ENCODE peak calls at places on chromosomes 1 and 21, in nine cellular contexts. One of them, this sample, is unnamed.

GRCh38 chr1:206770531-206771352 is at the start of gene IL19:
- DNase-seq in thoracic aorta: no peak
- DNase-seq in OCI-LY7: no peak
- DNase-seq in MM.1S: no peak
- DNase-seq in ovary: no peak
- DNase-seq in cardiac muscle cell: peak
- DNase-seq in mesenchymal stem cell: peak
- DNase-seq in sigmoid colon: peak
- DNase-seq in breast epithelium: no peak
- DNase-seq in this sample: peak

GRCh38 chr1:29675481-29676263 is 439.4 kb downstream of the PTPRU start:
- DNase-seq in thoracic aorta: no peak
- DNase-seq in cardiac muscle cell: peak
- DNase-seq in breast epithelium: peak
- DNase-seq in mesenchymal stem cell: no peak
- DNase-seq in sigmoid colon: no peak
- DNase-seq in MM.1S: no peak
- DNase-seq in ovary: no peak
- DNase-seq in OCI-LY7: no peak
- DNase-seq in this sample: no peak

GRCh38 chr1:177170756-177171535 is at the start of gene BRINP2:
- DNase-seq in thoracic aorta: no peak
- DNase-seq in cardiac muscle cell: peak
- DNase-seq in MM.1S: peak
- DNase-seq in breast epithelium: peak
- DNase-seq in sigmoid colon: no peak
- DNase-seq in OCI-LY7: no peak
- DNase-seq in mesenchymal stem cell: peak
- DNase-seq in ovary: no peak
- DNase-seq in this sample: no peak

GRCh38 chr1:168368131-168368530 is 87.5 kb downstream of the TBX19 start:
- DNase-seq in MM.1S: no peak
- DNase-seq in cardiac muscle cell: no peak
- DNase-seq in breast epithelium: no peak
- DNase-seq in sigmoid colon: no peak
- DNase-seq in ovary: no peak
- DNase-seq in mesenchymal stem cell: no peak
- DNase-seq in thoracic aorta: no peak
- DNase-seq in OCI-LY7: no peak
- DNase-seq in this sample: no peak

GRCh38 chr1:112341986-112342385 is 54.0 kb upstream of the CTTNBP2NL start:
- DNase-seq in cardiac muscle cell: no peak
- DNase-seq in OCI-LY7: no peak
- DNase-seq in thoracic aorta: no peak
- DNase-seq in mesenchymal stem cell: no peak
- DNase-seq in sigmoid colon: no peak
- DNase-seq in MM.1S: no peak
- DNase-seq in ovary: no peak
- DNase-seq in breast epithelium: no peak
- DNase-seq in this sample: no peak

GRCh38 chr1:23341829-23342697 is 2.0 kb downstream of the HNRNPR start:
- DNase-seq in cardiac muscle cell: peak
- DNase-seq in mesenchymal stem cell: peak
- DNase-seq in sigmoid colon: no peak
- DNase-seq in ovary: no peak
- DNase-seq in breast epithelium: no peak
- DNase-seq in thoracic aorta: no peak
- DNase-seq in MM.1S: peak
- DNase-seq in OCI-LY7: peak
- DNase-seq in this sample: no peak

GRCh38 chr1:21570885-21571284 is 61.7 kb downstream of the ALPL start:
- DNase-seq in MM.1S: no peak
- DNase-seq in ovary: no peak
- DNase-seq in OCI-LY7: no peak
- DNase-seq in cardiac muscle cell: no peak
- DNase-seq in mesenchymal stem cell: no peak
- DNase-seq in sigmoid colon: no peak
- DNase-seq in thoracic aorta: no peak
- DNase-seq in breast epithelium: no peak
- DNase-seq in this sample: no peak

GRCh38 chr1:28822779-28823178 is 10.8 kb downstream of the OPRD1 start:
- DNase-seq in cardiac muscle cell: no peak
- DNase-seq in mesenchymal stem cell: no peak
- DNase-seq in sigmoid colon: no peak
- DNase-seq in OCI-LY7: no peak
- DNase-seq in breast epithelium: no peak
- DNase-seq in ovary: no peak
- DNase-seq in MM.1S: no peak
- DNase-seq in thoracic aorta: no peak
- DNase-seq in this sample: no peak

GRCh38 chr1:169741666-169742394 is 8.0 kb upstream of the SELE start:
- DNase-seq in ovary: no peak
- DNase-seq in mesenchymal stem cell: peak
- DNase-seq in breast epithelium: no peak
- DNase-seq in MM.1S: no peak
- DNase-seq in sigmoid colon: no peak
- DNase-seq in cardiac muscle cell: peak
- DNase-seq in thoracic aorta: no peak
- DNase-seq in OCI-LY7: no peak
- DNase-seq in this sample: no peak

DNA sequence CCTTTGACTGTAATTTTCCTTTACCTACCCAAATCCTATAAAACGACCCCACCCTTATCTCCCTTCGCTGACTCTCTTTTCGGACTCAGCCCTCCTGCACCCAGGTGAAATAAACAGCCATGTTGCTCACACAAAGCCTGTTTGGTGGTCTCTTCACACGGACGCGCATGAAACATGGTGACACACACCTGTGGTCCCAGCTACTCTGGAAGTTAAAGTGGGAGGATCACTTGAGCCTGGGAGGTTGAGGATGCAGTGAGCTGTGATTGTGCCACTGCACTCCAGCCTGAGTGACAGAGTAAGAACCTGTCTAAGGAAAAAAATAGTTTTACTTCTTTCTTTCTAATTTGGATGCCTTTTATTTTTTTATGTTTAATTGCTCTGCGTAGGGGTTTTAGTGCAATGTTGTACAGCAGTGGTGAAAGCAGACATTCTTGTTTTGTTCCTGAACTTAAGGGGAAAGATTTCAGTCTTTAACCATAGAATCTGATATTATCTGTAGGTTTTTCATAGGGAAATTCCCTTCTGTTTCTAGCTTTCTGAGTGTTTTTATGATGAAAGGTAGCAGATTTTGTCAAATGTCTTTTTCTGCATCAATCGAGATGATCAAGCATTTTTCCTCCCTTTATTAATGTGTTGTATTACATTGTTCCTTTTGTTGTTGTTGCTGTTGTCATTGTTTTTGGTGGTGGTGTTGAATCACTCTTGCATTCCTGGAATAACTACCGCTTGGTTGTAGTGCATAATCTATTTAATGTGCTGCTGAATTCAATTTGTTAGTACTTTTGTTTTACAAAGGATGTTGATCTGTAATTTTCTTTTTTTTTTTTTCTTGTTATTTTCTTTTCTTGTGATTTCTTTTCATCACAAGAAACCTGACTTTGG is 497.4 kb downstream of the DISC1 start:
- DNase-seq in OCI-LY7: no peak
- DNase-seq in thoracic aorta: no peak
- DNase-seq in sigmoid colon: no peak
- DNase-seq in ovary: no peak
- DNase-seq in MM.1S: no peak
- DNase-seq in cardiac muscle cell: peak
- DNase-seq in mesenchymal stem cell: peak
- DNase-seq in breast epithelium: no peak
- DNase-seq in this sample: no peak
- H3K4me3 ChIP-seq in OCI-LY7: no peak
- H3K4me3 ChIP-seq in thoracic aorta: no peak
- H3K4me3 ChIP-seq in sigmoid colon: no peak
- H3K4me3 ChIP-seq in ovary: no peak
- H3K4me3 ChIP-seq in MM.1S: no peak
- H3K4me3 ChIP-seq in cardiac muscle cell: no peak
- H3K4me3 ChIP-seq in mesenchymal stem cell: no peak
- H3K4me3 ChIP-seq in breast epithelium: no peak
- H3K4me3 ChIP-seq in this sample: no peak

GRCh38 chr21:43029785-43030184 is 45.9 kb downstream of the CBS start:
- DNase-seq in ovary: no peak
- DNase-seq in breast epithelium: no peak
- DNase-seq in mesenchymal stem cell: no peak
- DNase-seq in MM.1S: no peak
- DNase-seq in sigmoid colon: no peak
- DNase-seq in OCI-LY7: no peak
- DNase-seq in cardiac muscle cell: no peak
- DNase-seq in thoracic aorta: no peak
- DNase-seq in this sample: no peak

GRCh38 chr21:43031121-43031624 is 44.5 kb downstream of the CBS start:
- DNase-seq in OCI-LY7: no peak
- DNase-seq in ovary: no peak
- DNase-seq in thoracic aorta: no peak
- DNase-seq in MM.1S: no peak
- DNase-seq in cardiac muscle cell: no peak
- DNase-seq in sigmoid colon: no peak
- DNase-seq in breast epithelium: no peak
- DNase-seq in mesenchymal stem cell: no peak
- DNase-seq in this sample: no peak

GRCh38 chr21:43034826-43035225 is 40.8 kb downstream of the CBS start:
- DNase-seq in cardiac muscle cell: no peak
- DNase-seq in OCI-LY7: no peak
- DNase-seq in MM.1S: no peak
- DNase-seq in breast epithelium: no peak
- DNase-seq in sigmoid colon: no peak
- DNase-seq in thoracic aorta: no peak
- DNase-seq in ovary: peak
- DNase-seq in mesenchymal stem cell: no peak
- DNase-seq in this sample: no peak

GRCh38 chr21:43034098-43034497 is 41.5 kb downstream of the CBS start:
- DNase-seq in breast epithelium: no peak
- DNase-seq in OCI-LY7: no peak
- DNase-seq in thoracic aorta: no peak
- DNase-seq in mesenchymal stem cell: no peak
- DNase-seq in sigmoid colon: no peak
- DNase-seq in MM.1S: no peak
- DNase-seq in cardiac muscle cell: no peak
- DNase-seq in ovary: no peak
- DNase-seq in this sample: no peak
- H3K27ac ChIP-seq in breast epithelium: no peak
- H3K27ac ChIP-seq in OCI-LY7: no peak
- H3K27ac ChIP-seq in thoracic aorta: no peak
- H3K27ac ChIP-seq in mesenchymal stem cell: no peak
- H3K27ac ChIP-seq in sigmoid colon: no peak
- H3K27ac ChIP-seq in MM.1S: no peak
- H3K27ac ChIP-seq in cardiac muscle cell: no peak
- H3K27ac ChIP-seq in ovary: no peak
- H3K27ac ChIP-seq in this sample: no peak

GRCh38 chr1:53111073-53111556 is 31.3 kb downstream of the SLC1A7 start:
- DNase-seq in cardiac muscle cell: peak
- DNase-seq in OCI-LY7: no peak
- DNase-seq in ovary: no peak
- DNase-seq in sigmoid colon: no peak
- DNase-seq in thoracic aorta: no peak
- DNase-seq in breast epithelium: no peak
- DNase-seq in MM.1S: no peak
- DNase-seq in mesenchymal stem cell: peak
- DNase-seq in this sample: no peak

GRCh38 chr1:53112271-53112774 is 30.1 kb downstream of the SLC1A7 start:
- DNase-seq in OCI-LY7: no peak
- DNase-seq in mesenchymal stem cell: peak
- DNase-seq in breast epithelium: no peak
- DNase-seq in thoracic aorta: no peak
- DNase-seq in cardiac muscle cell: peak
- DNase-seq in MM.1S: no peak
- DNase-seq in ovary: no peak
- DNase-seq in sigmoid colon: no peak
- DNase-seq in this sample: no peak

GRCh38 chr1:53110370-53111072 is 31.9 kb downstream of the SLC1A7 start:
- DNase-seq in cardiac muscle cell: peak
- DNase-seq in sigmoid colon: no peak
- DNase-seq in OCI-LY7: no peak
- DNase-seq in breast epithelium: no peak
- DNase-seq in MM.1S: no peak
- DNase-seq in mesenchymal stem cell: peak
- DNase-seq in ovary: no peak
- DNase-seq in thoracic aorta: no peak
- DNase-seq in this sample: no peak

GRCh38 chr1:53112861-53113260 is 29.6 kb downstream of the SLC1A7 start:
- DNase-seq in MM.1S: no peak
- DNase-seq in cardiac muscle cell: no peak
- DNase-seq in breast epithelium: no peak
- DNase-seq in sigmoid colon: no peak
- DNase-seq in OCI-LY7: no peak
- DNase-seq in ovary: no peak
- DNase-seq in mesenchymal stem cell: peak
- DNase-seq in thoracic aorta: no peak
- DNase-seq in this sample: no peak

GRCh38 chr1:53111693-53112092 is 30.7 kb downstream of the SLC1A7 start:
- DNase-seq in MM.1S: no peak
- DNase-seq in mesenchymal stem cell: no peak
- DNase-seq in ovary: no peak
- DNase-seq in breast epithelium: no peak
- DNase-seq in sigmoid colon: no peak
- DNase-seq in OCI-LY7: no peak
- DNase-seq in cardiac muscle cell: no peak
- DNase-seq in thoracic aorta: no peak
- DNase-seq in this sample: no peak
- H3K4me3 ChIP-seq in MM.1S: no peak
- H3K4me3 ChIP-seq in mesenchymal stem cell: no peak
- H3K4me3 ChIP-seq in ovary: no peak
- H3K4me3 ChIP-seq in breast epithelium: no peak
- H3K4me3 ChIP-seq in sigmoid colon: no peak
- H3K4me3 ChIP-seq in OCI-LY7: no peak
- H3K4me3 ChIP-seq in cardiac muscle cell: no peak
- H3K4me3 ChIP-seq in thoracic aorta: no peak
- H3K4me3 ChIP-seq in this sample: no peak

GRCh38 chr1:178572604-178573003 is 59.7 kb downstream of the TEX35 start:
- DNase-seq in thoracic aorta: no peak
- DNase-seq in breast epithelium: no peak
- DNase-seq in mesenchymal stem cell: no peak
- DNase-seq in MM.1S: peak
- DNase-seq in ovary: no peak
- DNase-seq in OCI-LY7: peak
- DNase-seq in cardiac muscle cell: no peak
- DNase-seq in sigmoid colon: no peak
- DNase-seq in this sample: no peak

GRCh38 chr1:178574345-178574744 is 61.4 kb downstream of the TEX35 start:
- DNase-seq in MM.1S: no peak
- DNase-seq in thoracic aorta: no peak
- DNase-seq in OCI-LY7: no peak
- DNase-seq in mesenchymal stem cell: no peak
- DNase-seq in sigmoid colon: no peak
- DNase-seq in cardiac muscle cell: no peak
- DNase-seq in ovary: no peak
- DNase-seq in breast epithelium: no peak
- DNase-seq in this sample: no peak

GRCh38 chr1:178571807-178572206 is 58.9 kb downstream of the TEX35 start:
- DNase-seq in thoracic aorta: no peak
- DNase-seq in sigmoid colon: no peak
- DNase-seq in cardiac muscle cell: no peak
- DNase-seq in ovary: no peak
- DNase-seq in OCI-LY7: no peak
- DNase-seq in breast epithelium: no peak
- DNase-seq in mesenchymal stem cell: no peak
- DNase-seq in MM.1S: no peak
- DNase-seq in this sample: no peak

GRCh38 chr1:178575611-178576331 is 62.9 kb downstream of the TEX35 start:
- DNase-seq in ovary: no peak
- DNase-seq in cardiac muscle cell: no peak
- DNase-seq in sigmoid colon: no peak
- DNase-seq in MM.1S: no peak
- DNase-seq in mesenchymal stem cell: peak
- DNase-seq in breast epithelium: no peak
- DNase-seq in OCI-LY7: peak
- DNase-seq in thoracic aorta: no peak
- DNase-seq in this sample: no peak

GRCh38 chr1:178573330-178573729 is 60.4 kb downstream of the TEX35 start:
- DNase-seq in breast epithelium: no peak
- DNase-seq in sigmoid colon: no peak
- DNase-seq in MM.1S: no peak
- DNase-seq in OCI-LY7: no peak
- DNase-seq in cardiac muscle cell: no peak
- DNase-seq in mesenchymal stem cell: no peak
- DNase-seq in thoracic aorta: no peak
- DNase-seq in ovary: no peak
- DNase-seq in this sample: no peak
- H3K27ac ChIP-seq in breast epithelium: no peak
- H3K27ac ChIP-seq in sigmoid colon: no peak
- H3K27ac ChIP-seq in MM.1S: no peak
- H3K27ac ChIP-seq in OCI-LY7: peak
- H3K27ac ChIP-seq in cardiac muscle cell: no peak
- H3K27ac ChIP-seq in mesenchymal stem cell: no peak
- H3K27ac ChIP-seq in thoracic aorta: no peak
- H3K27ac ChIP-seq in ovary: no peak
- H3K27ac ChIP-seq in this sample: no peak